ENCODE peak calls at places on chromosomes 16 and 17, in five cellular contexts. One of them, this sample, is unnamed.

GRCh38 chr16:69482410-69482951 is 58.1 kb downstream of the CYB5B start:
- DNase-seq in HCT116: no peak
- DNase-seq in endothelial cell of umbilical vein: peak; percentile 97
- DNase-seq in fibroblast of lung: peak; percentile 66
- DNase-seq in GM23338: no peak
- DNase-seq in this sample: no peak

GRCh38 chr17:28745777-28746473 is 2.1 kb downstream of the TRAF4 start:
- DNase-seq in HCT116: no peak
- DNase-seq in fibroblast of lung: no peak
- DNase-seq in endothelial cell of umbilical vein: no peak
- DNase-seq in GM23338: peak; percentile 60
- DNase-seq in this sample: no peak

GRCh38 chr16:66474750-66475199 is 47.7 kb downstream of the BEAN1 start:
- DNase-seq in HCT116: no peak
- DNase-seq in GM23338: no peak
- DNase-seq in fibroblast of lung: no peak
- DNase-seq in endothelial cell of umbilical vein: peak; percentile 31
- DNase-seq in this sample: peak; percentile 76

GRCh38 chr16:13335894-13336293 is 434.5 kb downstream of the SHISA9 start:
- DNase-seq in endothelial cell of umbilical vein: no peak
- DNase-seq in HCT116: no peak
- DNase-seq in fibroblast of lung: no peak
- DNase-seq in GM23338: no peak
- DNase-seq in this sample: no peak

GRCh38 chr17:6420173-6420641 is 14.7 kb downstream of the AIPL1 start:
- DNase-seq in fibroblast of lung: peak; percentile 5
- DNase-seq in HCT116: no peak
- DNase-seq in endothelial cell of umbilical vein: no peak
- DNase-seq in GM23338: peak; percentile 75
- DNase-seq in this sample: no peak

GRCh38 chr17:15418781-15419180 is 48.6 kb downstream of the CDRT4 start:
- DNase-seq in endothelial cell of umbilical vein: no peak
- DNase-seq in fibroblast of lung: no peak
- DNase-seq in HCT116: no peak
- DNase-seq in GM23338: no peak
- DNase-seq in this sample: no peak

GRCh38 chr17:48840441-48840840 is 9.6 kb downstream of the CALCOCO2 start:
- DNase-seq in fibroblast of lung: peak; percentile 16
- DNase-seq in endothelial cell of umbilical vein: no peak
- DNase-seq in GM23338: no peak
- DNase-seq in HCT116: no peak
- DNase-seq in this sample: no peak

GRCh38 chr16:9151597-9151996 is 60.2 kb downstream of the HAPSTR1 start:
- DNase-seq in fibroblast of lung: peak; percentile 14
- DNase-seq in GM23338: no peak
- DNase-seq in endothelial cell of umbilical vein: no peak
- DNase-seq in HCT116: no peak
- DNase-seq in this sample: no peak

GRCh38 chr16:23082161-23082788 is 67.0 kb downstream of the USP31 start:
- DNase-seq in endothelial cell of umbilical vein: no peak
- DNase-seq in fibroblast of lung: peak; percentile 23
- DNase-seq in HCT116: no peak
- DNase-seq in GM23338: no peak
- DNase-seq in this sample: no peak

GRCh38 chr17:74372426-74372825 is 5.1 kb downstream of the GPR142 start:
- DNase-seq in GM23338: no peak
- DNase-seq in fibroblast of lung: no peak
- DNase-seq in endothelial cell of umbilical vein: no peak
- DNase-seq in HCT116: no peak
- DNase-seq in this sample: no peak

GRCh38 chr17:5585814-5586558 is 1.7 kb upstream of the NLRP1 start:
- DNase-seq in fibroblast of lung: peak; percentile 34
- DNase-seq in HCT116: no peak
- DNase-seq in endothelial cell of umbilical vein: no peak
- DNase-seq in GM23338: peak; percentile 38
- DNase-seq in this sample: no peak

GRCh38 chr17:75980188-75981018 is 1.4 kb downstream of the TEN1 start:
- DNase-seq in HCT116: no peak
- DNase-seq in endothelial cell of umbilical vein: no peak
- DNase-seq in GM23338: no peak
- DNase-seq in fibroblast of lung: peak; percentile 31
- DNase-seq in this sample: no peak

GRCh38 chr17:3732171-3732570 is 8.5 kb downstream of the HASPIN start:
- DNase-seq in endothelial cell of umbilical vein: no peak
- DNase-seq in GM23338: no peak
- DNase-seq in fibroblast of lung: no peak
- DNase-seq in HCT116: no peak
- DNase-seq in this sample: no peak

GRCh38 chr17:56834380-56835258 is 668 bp downstream of the DGKE start:
- DNase-seq in GM23338: peak; percentile 65
- DNase-seq in fibroblast of lung: peak; percentile 27
- DNase-seq in endothelial cell of umbilical vein: peak; percentile 51
- DNase-seq in HCT116: no peak
- DNase-seq in this sample: no peak
- H3K4me2 ChIP-seq in GM23338: peak overlapping the region; percentile 91
- H3K4me2 ChIP-seq in fibroblast of lung: peak overlapping the region; percentile 89
- H3K4me2 ChIP-seq in endothelial cell of umbilical vein: peak overlapping the region; percentile 41
- H3K4me2 ChIP-seq in HCT116: peak overlapping the region; percentile 83
- H3K4me2 ChIP-seq in this sample: peak overlapping the region; percentile 87

GRCh38 chr16:28869201-28869600 is 5.6 kb downstream of the SH2B1 start:
- DNase-seq in endothelial cell of umbilical vein: no peak
- DNase-seq in HCT116: no peak
- DNase-seq in fibroblast of lung: no peak
- DNase-seq in GM23338: no peak
- DNase-seq in this sample: no peak
- H3K27ac ChIP-seq in endothelial cell of umbilical vein: no peak overlapping the region
- H3K27ac ChIP-seq in HCT116: no peak overlapping the region
- H3K27ac ChIP-seq in fibroblast of lung: no peak overlapping the region
- H3K27ac ChIP-seq in GM23338: no peak overlapping the region
- H3K27ac ChIP-seq in this sample: no peak overlapping the region

DNA sequence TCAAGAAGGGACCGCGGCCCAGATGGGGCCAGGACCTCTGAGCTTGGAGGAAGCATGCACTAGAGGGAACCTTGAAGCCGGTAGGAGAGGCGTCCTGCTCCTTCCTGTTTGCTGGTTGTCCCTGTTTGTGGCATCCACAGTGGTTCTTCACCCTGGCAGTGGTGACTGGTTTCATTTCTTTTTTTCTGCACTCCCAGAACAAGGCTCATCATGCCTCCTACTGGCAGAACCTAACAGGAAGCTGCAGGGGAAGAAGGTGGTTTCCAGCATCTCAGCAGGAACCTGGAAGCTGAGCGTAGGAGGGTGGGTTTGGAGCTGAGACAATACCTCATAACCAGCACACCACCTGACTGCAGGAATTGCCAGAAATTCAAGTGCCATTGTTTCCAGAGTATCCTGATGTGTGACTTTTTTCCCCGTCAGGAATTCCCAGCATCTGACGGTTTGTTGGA is 5.8 kb downstream of the TMEM231 start:
- DNase-seq in HCT116: no peak
- DNase-seq in fibroblast of lung: peak; percentile 55
- DNase-seq in GM23338: peak; percentile 89
- DNase-seq in endothelial cell of umbilical vein: peak; percentile 52
- DNase-seq in this sample: peak; percentile 52
- TF ChIP-seq CTCF in HCT116: peak; percentile 58
- TF ChIP-seq CTCF in fibroblast of lung: peak; percentile 46
- TF ChIP-seq CTCF in GM23338: peak; percentile 74
- TF ChIP-seq CTCF in endothelial cell of umbilical vein: peak; percentile 47
- TF ChIP-seq CTCF in this sample: peak; percentile 78

GRCh38 chr16:55471448-55472097 is 7.4 kb upstream of the MMP2 start:
- DNase-seq in endothelial cell of umbilical vein: peak; percentile 39
- DNase-seq in GM23338: no peak
- DNase-seq in fibroblast of lung: peak; percentile 92
- DNase-seq in HCT116: peak; percentile 13
- DNase-seq in this sample: no peak
- H3K4me2 ChIP-seq in endothelial cell of umbilical vein: peak overlapping the region; percentile 71
- H3K4me2 ChIP-seq in GM23338: no peak overlapping the region
- H3K4me2 ChIP-seq in fibroblast of lung: peak overlapping the region; percentile 25
- H3K4me2 ChIP-seq in HCT116: peak overlapping the region; percentile 60
- H3K4me2 ChIP-seq in this sample: no peak overlapping the region

GRCh38 chr16:53040788-53041187 is 11.9 kb downstream of the CHD9NB start:
- DNase-seq in GM23338: no peak
- DNase-seq in endothelial cell of umbilical vein: no peak
- DNase-seq in fibroblast of lung: no peak
- DNase-seq in HCT116: no peak
- DNase-seq in this sample: no peak
- H3K27ac ChIP-seq in GM23338: peak overlapping the region; percentile 91
- H3K27ac ChIP-seq in endothelial cell of umbilical vein: no peak overlapping the region
- H3K27ac ChIP-seq in fibroblast of lung: no peak overlapping the region
- H3K27ac ChIP-seq in HCT116: no peak overlapping the region
- H3K27ac ChIP-seq in this sample: peak overlapping the region; percentile 58

DNA sequence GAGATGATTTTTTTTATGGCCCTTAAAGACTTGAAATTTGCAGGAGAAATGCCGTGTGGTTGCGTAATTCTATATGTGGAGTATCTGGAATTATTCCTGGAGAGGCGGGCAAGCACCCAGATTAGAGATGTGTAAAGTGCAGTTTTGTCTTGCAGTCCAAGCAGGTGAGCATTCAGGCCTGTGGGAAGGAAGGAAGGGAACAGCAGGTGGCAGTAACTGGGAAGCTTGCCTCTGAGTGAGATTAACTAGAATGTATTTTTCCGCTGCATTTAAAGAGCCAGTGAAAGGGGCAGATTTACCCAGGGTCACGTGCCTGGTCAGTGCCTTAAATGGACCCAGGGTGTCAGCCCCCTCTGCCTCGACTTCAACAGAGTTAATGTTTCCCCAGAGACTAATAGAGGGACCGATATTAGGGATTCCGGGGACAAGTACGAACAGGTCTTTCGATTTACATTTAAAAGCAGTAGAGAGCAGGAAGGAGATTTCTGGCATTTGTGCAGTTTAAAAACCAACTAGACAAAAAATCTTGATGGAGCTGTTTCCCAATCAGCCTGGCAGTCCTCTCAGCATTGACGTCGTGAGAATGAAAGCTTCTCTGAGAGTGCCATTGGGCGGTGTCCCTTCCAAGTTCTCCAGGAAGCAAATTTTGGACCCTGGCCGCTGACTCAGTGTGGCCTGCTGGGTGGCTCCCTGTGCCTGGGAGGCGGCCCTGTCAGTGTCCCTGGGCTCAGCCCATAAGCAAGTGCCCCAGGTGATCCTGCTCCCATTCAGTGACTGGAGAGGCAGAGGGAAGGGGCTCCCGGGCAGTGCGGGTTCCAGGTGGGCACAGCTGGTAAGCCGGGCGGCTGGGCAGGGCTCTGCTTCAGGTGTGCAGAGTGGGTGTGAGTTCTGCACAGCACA is 38.2 kb downstream of the KSR1 start:
- DNase-seq in HCT116: peak; percentile 51
- DNase-seq in GM23338: peak; percentile 64
- DNase-seq in endothelial cell of umbilical vein: peak; percentile 30
- DNase-seq in fibroblast of lung: peak; percentile 57
- DNase-seq in this sample: no peak
- TF ChIP-seq CTCF in HCT116: peak; percentile 66
- TF ChIP-seq CTCF in GM23338: peak; percentile 39
- TF ChIP-seq CTCF in endothelial cell of umbilical vein: no peak
- TF ChIP-seq CTCF in fibroblast of lung: peak; percentile 27
- TF ChIP-seq CTCF in this sample: peak; percentile 23

GRCh38 chr16:14510939-14511797 is 118.9 kb downstream of the PARN start:
- DNase-seq in HCT116: no peak
- DNase-seq in endothelial cell of umbilical vein: no peak
- DNase-seq in fibroblast of lung: peak; percentile 97
- DNase-seq in GM23338: no peak
- DNase-seq in this sample: no peak
- H3K4me2 ChIP-seq in HCT116: no peak overlapping the region
- H3K4me2 ChIP-seq in endothelial cell of umbilical vein: no peak overlapping the region
- H3K4me2 ChIP-seq in fibroblast of lung: peak overlapping the region; percentile 30
- H3K4me2 ChIP-seq in GM23338: peak overlapping the region; percentile 2
- H3K4me2 ChIP-seq in this sample: no peak overlapping the region

DNA sequence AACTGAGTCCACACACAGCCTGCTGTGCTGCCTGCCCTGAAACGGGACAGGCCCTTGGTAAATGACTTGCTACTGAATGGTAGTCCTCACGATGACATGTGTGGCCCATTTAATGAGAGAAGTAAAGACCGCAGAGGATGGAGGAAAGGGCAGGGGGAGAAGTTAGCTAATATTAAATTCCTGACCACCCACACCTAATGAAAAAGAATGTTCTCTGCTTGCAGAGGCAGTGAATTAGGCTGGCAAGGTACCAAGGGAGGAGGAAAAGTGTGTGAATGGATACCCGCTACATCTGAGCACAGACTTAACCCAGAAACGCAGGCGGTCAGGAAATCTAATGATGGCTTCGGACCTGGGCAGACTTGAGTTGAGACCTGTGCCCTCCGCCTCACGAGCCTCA is 141.2 kb downstream of the PRKCA start:
- DNase-seq in HCT116: no peak
- DNase-seq in endothelial cell of umbilical vein: no peak
- DNase-seq in GM23338: no peak
- DNase-seq in fibroblast of lung: peak; percentile 66
- DNase-seq in this sample: no peak
- H3K27ac ChIP-seq in HCT116: no peak overlapping the region
- H3K27ac ChIP-seq in endothelial cell of umbilical vein: no peak overlapping the region
- H3K27ac ChIP-seq in GM23338: no peak overlapping the region
- H3K27ac ChIP-seq in fibroblast of lung: no peak overlapping the region
- H3K27ac ChIP-seq in this sample: no peak overlapping the region

GRCh38 chr17:77323413-77324171 is 182.8 kb downstream of the SEC14L1 start:
- DNase-seq in endothelial cell of umbilical vein: no peak
- DNase-seq in GM23338: no peak
- DNase-seq in fibroblast of lung: peak; percentile 62
- DNase-seq in HCT116: no peak
- DNase-seq in this sample: peak; percentile 56
- TF ChIP-seq CTCF in endothelial cell of umbilical vein: no peak
- TF ChIP-seq CTCF in GM23338: no peak
- TF ChIP-seq CTCF in fibroblast of lung: no peak
- TF ChIP-seq CTCF in HCT116: no peak
- TF ChIP-seq CTCF in this sample: no peak

DNA sequence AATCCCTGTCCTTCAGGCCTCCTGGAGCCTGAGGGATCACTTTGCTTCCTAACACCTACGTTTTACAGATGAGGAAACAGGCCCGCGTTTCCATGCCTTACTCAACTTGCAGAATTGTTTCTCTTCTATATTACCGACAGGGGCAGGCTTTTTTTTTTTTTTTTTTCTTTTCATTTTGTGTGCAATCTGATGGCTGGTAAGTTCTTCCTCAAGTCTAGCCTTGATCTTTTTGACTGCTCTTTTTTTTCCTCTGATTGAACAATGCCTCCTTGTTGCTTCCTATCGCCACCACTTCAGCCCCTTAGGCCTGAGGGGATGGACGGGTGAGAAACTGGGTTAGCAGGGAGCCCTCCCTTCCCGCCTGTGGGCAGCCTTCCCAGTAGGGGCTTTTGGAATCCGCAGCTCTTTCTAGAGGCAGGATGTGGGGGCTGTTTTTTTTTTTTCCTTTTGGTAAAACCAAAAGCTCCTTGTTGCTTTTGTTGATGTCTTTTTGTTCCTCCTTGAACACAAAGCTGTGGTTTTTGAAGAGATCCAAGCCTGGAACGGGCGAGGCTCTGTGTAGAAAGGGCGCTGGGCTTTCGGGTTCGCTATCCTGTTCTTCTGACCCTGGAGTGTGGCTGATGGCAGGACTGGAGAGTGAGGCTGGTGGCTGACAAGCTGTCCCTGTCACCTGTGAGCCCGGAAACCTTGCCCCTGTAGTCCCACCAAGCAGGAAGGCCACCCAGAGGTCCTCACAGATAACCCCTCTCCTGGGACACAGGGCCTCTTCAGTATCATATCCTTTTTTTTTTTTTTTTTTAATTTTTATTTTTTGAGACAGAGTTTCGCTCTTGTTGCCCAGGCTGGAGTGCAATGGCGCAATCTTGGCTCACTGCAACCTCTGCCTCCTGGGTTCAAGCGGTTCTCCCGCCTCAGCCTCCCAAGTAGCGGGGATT is 14.0 kb downstream of the LASP1 start:
- DNase-seq in HCT116: no peak
- DNase-seq in endothelial cell of umbilical vein: no peak
- DNase-seq in fibroblast of lung: peak; percentile 57
- DNase-seq in GM23338: peak; percentile 60
- DNase-seq in this sample: no peak
- H3K4me2 ChIP-seq in HCT116: no peak overlapping the region
- H3K4me2 ChIP-seq in endothelial cell of umbilical vein: no peak overlapping the region
- H3K4me2 ChIP-seq in fibroblast of lung: peak overlapping the region; percentile 21
- H3K4me2 ChIP-seq in GM23338: peak overlapping the region; percentile 68
- H3K4me2 ChIP-seq in this sample: no peak overlapping the region